ENCODE peak calls at places on chromosomes 6 and 20, in seven cellular contexts. Y is GM03348; S is NCI-H2081; T is activated effector memory CD4-positive, alpha-beta T cell treated with anti-CD3 and anti-CD28 coated beads, Interleukin-2, amount 50 U/mL, for 16 hours; A is NCI-H1092 treated with DMSO at 0.1 percent for 48 hours; E is GM13976; H is foreskin keratinocyte. W is an unnamed sample.

GRCh38 chr6:100475554-100476325 is 11.0 kb upstream of the SIM1 start:
- DNase-seq in A (no peak), Y (no peak), S (no peak), T (no peak), H (no peak), E (no peak), W (no peak)

GRCh38 chr6:90440586-90441338 is 144.1 kb upstream of the BACH2 start:
- DNase-seq in Y (no peak), T (no peak), E (no peak), A (no peak), S (no peak), H (no peak), W (no peak)

GRCh38 chr20:60630609-60631008 is 621.5 kb upstream of the CDH4 start:
- DNase-seq in S (peak), A (peak), H (no peak), E (no peak), T (no peak), Y (no peak), W (peak)

GRCh38 chr6:26170951-26171841 is 84.0 kb downstream of the HFE start:
- DNase-seq in H (no peak), T (no peak), E (no peak), S (no peak), A (no peak), Y (no peak), W (no peak)

GRCh38 chr20:4714818-4715217 is 6.9 kb upstream of the PRND start:
- DNase-seq in T (no peak), A (no peak), Y (no peak), S (no peak), E (no peak), H (peak), W (no peak)

GRCh38 chr6:14278000-14278399 is 160.4 kb downstream of the CD83 start:
- DNase-seq in Y (no peak), E (no peak), H (no peak), A (no peak), S (no peak), T (no peak), W (no peak)

GRCh38 chr6:168546730-168547129 is 105.7 kb downstream of the SMOC2 start:
- DNase-seq in E (no peak), S (no peak), Y (no peak), H (no peak), A (no peak), T (no peak), W (no peak)

GRCh38 chr6:53898026-53898795 is 103.4 kb downstream of the LRRC1 start:
- DNase-seq in A (no peak), Y (no peak), T (no peak), S (no peak), E (no peak), H (no peak), W (no peak)

GRCh38 chr20:20321917-20322316 is 46.0 kb upstream of the INSM1 start:
- DNase-seq in A (no peak), E (no peak), H (no peak), T (no peak), S (no peak), Y (no peak), W (no peak)

GRCh38 chr6:17349437-17349836 is 44.0 kb upstream of the CAP2 start:
- DNase-seq in T (no peak), S (no peak), H (peak), A (no peak), E (no peak), Y (peak), W (no peak)

GRCh38 chr6:131963063-131963462 is 11.9 kb upstream of the CCN2 start:
- DNase-seq in Y (no peak), S (no peak), H (no peak), E (no peak), A (no peak), T (no peak), W (no peak)

GRCh38 chr20:64177420-64177783 is 13.2 kb downstream of the MYT1 start:
- DNase-seq in T (no peak), A (no peak), H (no peak), E (no peak), S (no peak), Y (no peak), W (no peak)

GRCh38 chr6:139370047-139370706 is 4.3 kb downstream of the CITED2 start:
- DNase-seq in E (no peak), A (peak), S (peak), H (no peak), T (no peak), Y (no peak), W (no peak)

GRCh38 chr6:23396934-23397333 is 729.1 kb upstream of the NRSN1 start:
- DNase-seq in Y (no peak), A (no peak), T (no peak), E (no peak), S (no peak), H (no peak), W (no peak)

GRCh38 chr6:123635144-123635543 is 1.6 kb downstream of the TRDN start:
- DNase-seq in E (no peak), T (no peak), A (no peak), Y (no peak), S (no peak), H (no peak), W (no peak)

GRCh38 chr20:4483481-4483880 is 238.2 kb upstream of the PRND start:
- DNase-seq in Y (peak), H (no peak), S (no peak), A (no peak), T (no peak), E (no peak), W (no peak)

GRCh38 chr20:45832619-45833018 is 980 bp upstream of the SNX21 start:
- DNase-seq in A (no peak), Y (no peak), T (no peak), S (no peak), H (no peak), E (no peak), W (no peak)

GRCh38 chr6:158002951-158003853 is 21.5 kb downstream of the SYNJ2 start:
- DNase-seq in A (no peak), T (peak), S (no peak), Y (peak), E (no peak), H (peak), W (no peak)

GRCh38 chr6:160520043-160520904 is 143.8 kb downstream of the LPA start:
- DNase-seq in H (peak), T (peak), S (peak), A (peak), Y (peak), E (peak), W (peak)

GRCh38 chr20:13029687-13030510 is 21.1 kb downstream of the SPTLC3 start:
- DNase-seq in Y (peak), E (no peak), T (no peak), A (no peak), S (no peak), H (peak), W (no peak)

GRCh38 chr20:20207291-20207690 is 155.0 kb downstream of the CFAP61 start:
- DNase-seq in S (no peak), A (peak), T (no peak), Y (no peak), E (no peak), H (no peak), W (peak)

GRCh38 chr6:157075549-157076426 is 247.5 kb downstream of the TMEM242 start:
- DNase-seq in E (peak), H (peak), A (no peak), S (no peak), T (no peak), Y (no peak), W (no peak)

GRCh38 chr6:113010181-113010580 is 663.1 kb downstream of the RFPL4B start:
- DNase-seq in T (no peak), H (no peak), Y (no peak), S (no peak), A (no peak), E (no peak), W (no peak)

GRCh38 chr6:129576456-129576855 is 133.5 kb downstream of the ARHGAP18 start:
- DNase-seq in T (no peak), Y (no peak), E (no peak), A (no peak), H (no peak), S (no peak), W (no peak)

W was measured in NCI-H2227 treated with DMSO at 0.1 percent for 48 hours.